ENCODE peak calls at places on chromosome 5, in four cellular contexts. Z, C, W and H are unnamed samples.

GRCh38 chr5:88248743-88249540 is 19.7 kb downstream of the TMEM161B start:
- DNase-seq in Z (no peak), C (no peak), W (no peak), H (no peak)

GRCh38 chr5:73853091-73853490 is 227.1 kb downstream of the ARHGEF28 start:
- DNase-seq in C (peak; percentile 30), W (no peak), Z (no peak), H (no peak)

GRCh38 chr5:143135832-143136551 is 267.5 kb downstream of the NR3C1 start:
- DNase-seq in C (no peak), Z (no peak), W (no peak), H (no peak)

GRCh38 chr5:119328753-119329602 is 26.8 kb upstream of the TNFAIP8 start:
- DNase-seq in W (no peak), Z (no peak), C (no peak), H (no peak)

GRCh38 chr5:175517824-175518450 is 39.6 kb downstream of the SFXN1 start:
- DNase-seq in W (no peak), Z (no peak), C (no peak), H (no peak)

GRCh38 chr5:126138475-126139005 is 284.7 kb upstream of the GRAMD2B start:
- DNase-seq in W (no peak), C (no peak), Z (no peak), H (no peak)

GRCh38 chr5:96094904-96095303 is 133.3 kb upstream of the ELL2 start:
- DNase-seq in C (no peak), Z (no peak), W (no peak), H (no peak)

GRCh38 chr5:127418378-127418777 is 99.1 kb upstream of the PRRC1 start:
- DNase-seq in W (no peak), C (no peak), Z (no peak), H (no peak)

GRCh38 chr5:149517461-149518122 is 33.6 kb downstream of the CSNK1A1 start:
- DNase-seq in Z (no peak), W (no peak), C (peak; percentile 13), H (no peak)

GRCh38 chr5:1128977-1129724 is 17.3 kb upstream of the SLC12A7 start:
- DNase-seq in Z (no peak), C (no peak), W (no peak), H (no peak)

GRCh38 chr5:1131726-1132125 is 19.9 kb upstream of the SLC12A7 start:
- DNase-seq in W (no peak), Z (no peak), C (no peak), H (no peak)

GRCh38 chr5:1131191-1131621 is 19.3 kb upstream of the SLC12A7 start:
- DNase-seq in W (no peak), C (no peak), Z (no peak), H (no peak)

GRCh38 chr5:1129725-1130082 is 17.8 kb upstream of the SLC12A7 start:
- DNase-seq in Z (no peak), W (no peak), C (no peak), H (no peak)

GRCh38 chr5:1130218-1130946 is 18.5 kb upstream of the SLC12A7 start:
- DNase-seq in C (no peak), Z (no peak), W (no peak), H (no peak)
- H3K4me3 ChIP-seq in C (no peak overlapping the region), Z (no peak overlapping the region), W (no peak overlapping the region), H (peak overlapping the region; percentile 28)

GRCh38 chr5:138653502-138653901 is 78.3 kb upstream of the HSPA9 start:
- DNase-seq in C (peak; percentile 51), W (no peak), Z (peak; percentile 67), H (no peak)
- TF ChIP-seq CTCF in C (peak; percentile 31), W (peak; percentile 61), Z (peak; percentile 60), H (peak; percentile 2)

GRCh38 chr5:56316302-56316994 is 83.3 kb upstream of the ANKRD55 start:
- DNase-seq in C (no peak), Z (no peak), W (no peak), H (no peak)
- H3K4me3 ChIP-seq in C (no peak overlapping the region), Z (no peak overlapping the region), W (no peak overlapping the region), H (no peak overlapping the region)

DNA sequence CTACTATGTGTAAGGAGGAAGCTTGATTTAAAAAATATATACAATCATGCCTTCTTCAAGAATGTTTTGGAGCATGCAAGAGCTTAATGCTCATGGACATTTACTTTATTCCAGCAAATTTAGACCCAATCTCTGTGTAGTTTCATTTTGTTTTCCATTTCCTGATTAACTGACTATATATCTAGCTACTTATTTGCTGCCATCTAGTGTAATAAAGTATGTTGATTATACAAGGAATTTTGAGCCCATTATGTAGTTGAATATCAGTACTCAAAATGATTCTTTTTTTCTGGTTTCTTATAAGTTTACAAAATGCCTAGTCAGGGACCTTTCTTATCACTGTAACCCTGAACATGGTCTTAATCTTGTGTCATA is 100.0 kb upstream of the CCDC152 start:
- DNase-seq in W (no peak), Z (no peak), C (no peak), H (no peak)
- TF ChIP-seq CTCF in W (peak; percentile 44), Z (no peak), C (peak; percentile 19), H (no peak)

GRCh38 chr5:79070002-79070567 is 518 bp downstream of the BHMT2 start:
- DNase-seq in W (no peak), Z (no peak), C (no peak), H (no peak)
- H3K4me3 ChIP-seq in W (peak overlapping the region; percentile 34), Z (no peak overlapping the region), C (no peak overlapping the region), H (no peak overlapping the region)

GRCh38 chr5:81165493-81166119 is 67.5 kb upstream of the CKMT2 start:
- DNase-seq in Z (peak; percentile 94), C (peak; percentile 71), W (peak; percentile 63), H (peak; percentile 29)
- TF ChIP-seq CTCF in Z (peak; percentile 91), C (peak; percentile 74), W (peak; percentile 71), H (peak; percentile 86)

DNA sequence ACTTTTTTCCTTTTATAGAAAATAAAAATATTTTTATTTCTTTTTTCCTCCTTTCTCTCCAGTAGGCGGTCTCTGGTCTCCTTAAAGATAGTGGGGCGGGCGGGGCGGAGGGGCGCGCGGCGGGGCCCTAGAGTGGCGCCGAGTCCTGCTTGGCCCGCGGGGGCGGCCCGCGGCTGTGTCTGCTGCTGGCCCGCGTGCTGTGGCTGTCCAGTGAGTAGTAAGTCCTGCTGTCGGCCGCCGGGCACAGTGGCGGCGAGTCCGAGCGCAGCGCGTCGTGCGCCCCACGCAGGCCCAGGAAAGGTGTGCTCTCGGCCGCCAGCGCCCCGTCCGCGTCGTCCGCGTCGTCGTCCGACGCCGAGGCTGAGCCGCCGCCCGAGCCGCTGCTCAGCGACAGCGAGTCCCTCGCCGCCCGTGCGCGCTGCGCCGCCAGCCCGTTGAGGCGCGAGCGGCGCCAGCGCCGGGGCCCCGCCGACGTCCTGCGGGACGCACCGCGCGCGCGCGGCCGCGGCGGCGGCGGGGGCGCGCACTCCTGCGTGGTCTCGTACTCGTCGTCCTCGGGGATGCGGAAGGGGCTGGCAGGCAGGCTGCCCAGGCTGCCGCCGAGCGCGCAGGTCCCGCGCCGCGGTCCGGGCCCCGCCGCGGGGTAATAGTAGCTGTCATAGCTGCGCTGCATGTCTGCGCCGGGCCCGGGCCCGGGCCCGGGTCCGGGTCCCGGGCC is 52.3 kb downstream of the PSD2 start:
- DNase-seq in W (peak; percentile 54), C (peak; percentile 35), Z (peak; percentile 82), H (no peak)
- H3K4me3 ChIP-seq in W (peak overlapping the region; percentile 53), C (peak overlapping the region; percentile 71), Z (peak overlapping the region; percentile 75), H (peak overlapping the region; percentile 47)

DNA sequence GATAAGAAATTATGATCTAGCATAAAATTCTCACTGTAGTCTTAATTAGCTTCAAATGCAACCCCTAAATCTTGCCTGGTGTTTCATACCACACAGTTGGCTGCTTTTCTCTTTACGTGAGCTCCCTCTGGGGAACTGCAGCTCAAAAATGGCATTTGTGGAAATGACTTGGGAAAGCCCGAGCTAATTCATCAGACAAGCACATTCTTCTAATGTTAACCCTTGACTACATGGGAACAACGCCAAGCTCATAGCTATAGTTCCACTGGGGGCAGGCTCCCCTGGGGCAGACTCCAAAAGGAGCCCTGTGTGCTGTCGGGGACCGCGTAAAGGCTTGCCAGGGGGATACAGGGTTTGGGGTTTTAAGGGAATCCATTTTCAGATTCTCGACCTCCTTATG is 301.3 kb upstream of the DAP start:
- DNase-seq in C (no peak), Z (no peak), W (no peak), H (no peak)
- TF ChIP-seq CTCF in C (no peak), Z (peak; percentile 46), W (no peak), H (no peak)

DNA sequence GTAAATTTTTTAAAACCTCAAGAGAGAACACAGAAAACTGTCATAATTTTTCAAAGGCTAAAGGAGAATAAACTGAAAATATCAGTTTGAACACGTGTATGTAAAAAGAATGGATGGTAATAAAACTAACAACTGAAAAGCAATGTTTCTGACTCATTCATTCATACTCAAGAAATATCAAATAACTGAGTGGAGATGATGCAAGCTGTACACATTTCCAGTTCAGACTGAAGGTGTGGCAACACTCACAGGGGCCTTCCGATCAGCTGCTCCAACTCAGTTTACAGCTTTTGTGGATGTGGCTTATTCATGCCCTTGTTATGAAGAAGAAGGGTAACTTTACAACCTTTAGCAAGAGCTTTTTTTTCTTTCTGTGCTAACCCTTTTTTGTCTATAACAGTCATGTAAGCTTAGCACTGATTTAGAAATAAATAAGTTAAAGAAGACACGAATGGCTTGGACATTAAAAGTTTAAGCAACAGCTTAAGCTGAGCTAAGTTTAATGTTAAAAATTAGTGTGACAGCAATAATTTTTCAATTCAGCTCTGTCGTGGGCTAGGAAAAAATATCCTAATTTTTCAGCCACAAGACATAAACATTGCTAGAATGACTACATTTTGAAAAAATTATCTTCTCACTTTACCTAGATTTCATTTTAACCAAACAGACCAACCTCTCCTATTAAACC is 453.5 kb downstream of the RAB3C start:
- DNase-seq in Z (no peak), W (no peak), C (peak; percentile 95), H (no peak)
- H3K4me3 ChIP-seq in Z (no peak overlapping the region), W (peak overlapping the region; percentile 21), C (peak overlapping the region; percentile 74), H (no peak overlapping the region)

GRCh38 chr5:166365164-166365563 is 1926.3 kb upstream of the WWC1 start:
- DNase-seq in W (no peak), C (no peak), Z (no peak), H (no peak)
- TF ChIP-seq CTCF in W (no peak), C (no peak), Z (no peak), H (no peak)